ENCODE peak calls at places on chromosomes 2 and 18, in five cellular contexts. One of them, this sample, is unnamed.
A peak's percentile ranks its signal among the peaks of the same experiment; 100 is the strongest.

GRCh38 chr2:136801628-136802027 is 36.3 kb downstream of the THSD7B start:
- DNase-seq in GM12865: no peak
- DNase-seq in tibial nerve: no peak
- DNase-seq in HFFc6: no peak
- DNase-seq in endothelial cell: no peak
- DNase-seq in this sample: no peak

GRCh38 chr18:78875268-78875997 is 104.2 kb upstream of the SALL3 start:
- DNase-seq in GM12865: peak; percentile 3
- DNase-seq in tibial nerve: no peak
- DNase-seq in HFFc6: no peak
- DNase-seq in endothelial cell: no peak
- DNase-seq in this sample: no peak

GRCh38 chr2:28821295-28821958 is 10.8 kb downstream of the SPDYA start:
- DNase-seq in GM12865: peak; percentile 78
- DNase-seq in tibial nerve: no peak
- DNase-seq in HFFc6: peak; percentile 46
- DNase-seq in endothelial cell: peak; percentile 63
- DNase-seq in this sample: peak; percentile 74

GRCh38 chr18:1311376-1311775 is 406.7 kb downstream of the ADCYAP1 start:
- DNase-seq in GM12865: no peak
- DNase-seq in tibial nerve: no peak
- DNase-seq in HFFc6: no peak
- DNase-seq in endothelial cell: no peak
- DNase-seq in this sample: no peak

GRCh38 chr2:204115692-204116091 is 179.1 kb downstream of the ICOS start:
- DNase-seq in GM12865: no peak
- DNase-seq in tibial nerve: no peak
- DNase-seq in HFFc6: no peak
- DNase-seq in endothelial cell: no peak
- DNase-seq in this sample: no peak

GRCh38 chr2:69582582-69583176 is 60.9 kb downstream of the AAK1 start:
- DNase-seq in GM12865: peak; percentile 41
- DNase-seq in tibial nerve: no peak
- DNase-seq in HFFc6: no peak
- DNase-seq in endothelial cell: no peak
- DNase-seq in this sample: no peak

GRCh38 chr2:130365963-130366362 is 10.1 kb downstream of the PTPN18 start:
- DNase-seq in GM12865: no peak
- DNase-seq in tibial nerve: no peak
- DNase-seq in HFFc6: no peak
- DNase-seq in endothelial cell: no peak
- DNase-seq in this sample: no peak

GRCh38 chr2:113709022-113709421 is 47.4 kb downstream of the SLC35F5 start:
- DNase-seq in GM12865: no peak
- DNase-seq in tibial nerve: no peak
- DNase-seq in HFFc6: no peak
- DNase-seq in endothelial cell: no peak
- DNase-seq in this sample: no peak

GRCh38 chr18:22667616-22668422 is 250.1 kb upstream of the CTAGE1 start:
- DNase-seq in GM12865: peak; percentile 36
- DNase-seq in tibial nerve: no peak
- DNase-seq in HFFc6: peak; percentile 89
- DNase-seq in endothelial cell: no peak
- DNase-seq in this sample: peak; percentile 58

GRCh38 chr2:237122214-237122666 is 36.6 kb downstream of the COPS8 start:
- DNase-seq in GM12865: peak; percentile 59
- DNase-seq in tibial nerve: peak; percentile 42
- DNase-seq in HFFc6: peak; percentile 77
- DNase-seq in endothelial cell: peak; percentile 78
- DNase-seq in this sample: peak; percentile 84

GRCh38 chr2:15142069-15142689 is 419.0 kb downstream of the NBAS start:
- DNase-seq in GM12865: peak; percentile 96
- DNase-seq in tibial nerve: no peak
- DNase-seq in HFFc6: no peak
- DNase-seq in endothelial cell: peak; percentile 23
- DNase-seq in this sample: no peak

GRCh38 chr18:47931707-47932103 is 1.2 kb upstream of the SMAD2 start:
- DNase-seq in GM12865: peak; percentile 54
- DNase-seq in tibial nerve: no peak
- DNase-seq in HFFc6: no peak
- DNase-seq in endothelial cell: peak; percentile 18
- DNase-seq in this sample: peak; percentile 52

GRCh38 chr18:3248062-3248669 is 565 bp downstream of the MYL12A start:
- DNase-seq in GM12865: peak; percentile 56
- DNase-seq in tibial nerve: no peak
- DNase-seq in HFFc6: no peak
- DNase-seq in endothelial cell: peak; percentile 40
- DNase-seq in this sample: no peak

GRCh38 chr2:96264656-96265348 is 995 bp downstream of the TMEM127 start:
- DNase-seq in GM12865: peak; percentile 66
- DNase-seq in tibial nerve: no peak
- DNase-seq in HFFc6: peak; percentile 42
- DNase-seq in endothelial cell: peak; percentile 50
- DNase-seq in this sample: peak; percentile 46
- TF ChIP-seq CTCF in GM12865: peak; percentile 53
- TF ChIP-seq CTCF in tibial nerve: no peak
- TF ChIP-seq CTCF in HFFc6: peak; percentile 79
- TF ChIP-seq CTCF in endothelial cell: no peak
- TF ChIP-seq CTCF in this sample: no peak

GRCh38 chr2:71933467-71934319 is 214.0 kb downstream of the CYP26B1 start:
- DNase-seq in GM12865: no peak
- DNase-seq in tibial nerve: no peak
- DNase-seq in HFFc6: peak; percentile 43
- DNase-seq in endothelial cell: no peak
- DNase-seq in this sample: peak; percentile 43
- TF ChIP-seq CTCF in GM12865: no peak
- TF ChIP-seq CTCF in tibial nerve: no peak
- TF ChIP-seq CTCF in HFFc6: peak; percentile 66
- TF ChIP-seq CTCF in endothelial cell: no peak
- TF ChIP-seq CTCF in this sample: no peak

DNA sequence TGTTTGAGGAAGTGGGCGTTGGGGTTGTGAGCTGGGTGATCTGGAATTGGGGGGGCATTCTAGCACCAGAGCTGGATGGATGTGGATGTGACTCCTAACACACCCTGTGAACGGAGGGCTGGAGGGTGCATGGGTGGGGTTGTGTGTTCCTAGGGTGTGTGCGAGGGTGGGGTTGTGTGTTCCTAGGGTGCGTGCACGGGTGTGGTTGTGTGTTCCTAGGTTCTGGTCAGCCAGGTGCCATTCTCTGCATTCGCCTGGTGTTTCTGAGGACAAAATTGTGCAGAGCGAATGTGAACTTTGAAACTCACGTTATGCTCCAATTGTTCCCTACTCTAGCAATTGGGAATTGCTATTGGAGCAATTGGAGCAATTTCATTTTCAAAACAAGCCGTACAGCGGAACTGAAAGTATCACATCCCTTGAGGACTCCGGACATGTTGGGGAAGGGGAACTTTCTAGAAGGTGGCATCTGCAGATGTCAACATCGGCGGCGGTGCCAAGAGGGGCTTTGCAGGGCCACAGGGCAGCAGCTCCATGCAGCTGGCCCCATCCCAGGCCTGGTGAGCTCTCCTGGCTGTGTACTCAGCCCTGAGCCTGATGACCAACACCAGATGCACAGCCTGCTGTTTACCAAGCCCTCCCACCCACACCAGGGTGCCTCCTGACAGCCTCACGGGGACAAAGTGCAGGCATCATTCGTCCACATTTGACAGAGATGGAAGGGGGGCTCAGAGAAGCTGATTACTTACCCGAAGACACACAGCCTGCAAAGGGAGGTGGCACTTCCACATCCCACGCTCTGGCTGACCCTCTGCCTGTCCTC is 69.4 kb upstream of the ASAP2 start:
- DNase-seq in GM12865: no peak
- DNase-seq in tibial nerve: no peak
- DNase-seq in HFFc6: no peak
- DNase-seq in endothelial cell: no peak
- DNase-seq in this sample: no peak
- TF ChIP-seq CTCF in GM12865: no peak
- TF ChIP-seq CTCF in tibial nerve: no peak
- TF ChIP-seq CTCF in HFFc6: no peak
- TF ChIP-seq CTCF in endothelial cell: no peak
- TF ChIP-seq CTCF in this sample: no peak

DNA sequence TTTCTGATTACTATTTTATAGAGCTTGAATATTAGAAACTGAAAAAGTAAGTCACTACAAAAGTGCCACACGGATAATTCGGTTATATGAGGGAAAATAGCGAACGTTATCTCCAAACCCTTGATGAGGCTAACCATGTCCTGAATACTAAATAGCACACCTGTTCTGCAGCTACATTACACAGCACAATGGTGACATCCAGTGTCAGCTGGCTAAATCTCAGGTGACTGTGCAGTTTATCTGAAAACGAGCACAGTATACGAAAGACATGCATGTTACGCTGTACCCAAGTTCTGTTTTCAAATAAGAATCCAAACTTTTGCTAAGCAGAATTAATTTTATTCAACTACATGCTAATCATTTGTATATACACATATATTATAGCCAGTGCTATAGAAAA is 9.0 kb downstream of the CCDC68 start:
- DNase-seq in GM12865: no peak
- DNase-seq in tibial nerve: no peak
- DNase-seq in HFFc6: no peak
- DNase-seq in endothelial cell: no peak
- DNase-seq in this sample: peak; percentile 43
- TF ChIP-seq CTCF in GM12865: peak; percentile 15
- TF ChIP-seq CTCF in tibial nerve: no peak
- TF ChIP-seq CTCF in HFFc6: no peak
- TF ChIP-seq CTCF in endothelial cell: no peak
- TF ChIP-seq CTCF in this sample: peak; percentile 47

GRCh38 chr2:100789361-100789760 is 30.6 kb upstream of the NPAS2 start:
- DNase-seq in GM12865: no peak
- DNase-seq in tibial nerve: no peak
- DNase-seq in HFFc6: no peak
- DNase-seq in endothelial cell: no peak
- DNase-seq in this sample: no peak
- TF ChIP-seq CTCF in GM12865: no peak
- TF ChIP-seq CTCF in tibial nerve: no peak
- TF ChIP-seq CTCF in HFFc6: no peak
- TF ChIP-seq CTCF in endothelial cell: no peak
- TF ChIP-seq CTCF in this sample: no peak